ENCODE peak calls at places on chromosomes 12 and 14, in six cellular contexts. M is testis, A is AG09319, X is progenitor cell of endocrine pancreas, V is AG10803, Q is nephron progenitor cell. W is an unnamed sample.

GRCh38 chr14:53953828-53954550 is 2.6 kb downstream of the BMP4 start:
- DNase-seq in M (no peak), A (no peak), X (no peak), V (peak), Q (peak), W (no peak)

GRCh38 chr14:77189479-77189878 is 7.9 kb downstream of the TMEM63C start:
- DNase-seq in M (no peak), A (no peak), X (no peak), V (no peak), Q (no peak), W (no peak)

GRCh38 chr14:39005044-39005736 is 97.8 kb downstream of the SEC23A start:
- DNase-seq in M (no peak), A (no peak), X (no peak), V (no peak), Q (no peak), W (no peak)

GRCh38 chr14:105419305-105420091 is at the start of gene MTA1:
- DNase-seq in M (no peak), A (no peak), X (no peak), V (peak), Q (peak), W (peak)

GRCh38 chr12:6914246-6914947 is at the start of gene ENO2:
- DNase-seq in M (peak), A (no peak), X (peak), V (peak), Q (peak), W (peak)

GRCh38 chr12:107461222-107461980 is 224.2 kb upstream of the PWP1 start:
- DNase-seq in M (no peak), A (peak), X (no peak), V (peak), Q (no peak), W (no peak)

GRCh38 chr14:64971890-64972785 is at the start of gene RAB15:
- DNase-seq in M (no peak), A (no peak), X (peak), V (peak), Q (peak), W (peak)

GRCh38 chr14:77140937-77141591 is 527 bp downstream of the ZDHHC22 start:
- DNase-seq in M (no peak), A (no peak), X (peak), V (no peak), Q (peak), W (peak)

GRCh38 chr12:123897221-123897620 is 75.4 kb downstream of the CCDC92 start:
- DNase-seq in M (no peak), A (peak), X (no peak), V (peak), Q (no peak), W (no peak)

GRCh38 chr12:59595557-59596231 is at the start of gene SLC16A7:
- DNase-seq in M (peak), A (peak), X (peak), V (peak), Q (peak), W (peak)

GRCh38 chr12:124767075-124767821 is 96.4 kb downstream of the SCARB1 start:
- DNase-seq in M (peak), A (no peak), X (peak), V (peak), Q (peak), W (peak)

GRCh38 chr14:80385340-80385739 is 174.0 kb upstream of the DIO2 start:
- DNase-seq in M (no peak), A (no peak), X (no peak), V (no peak), Q (no peak), W (no peak)

GRCh38 chr12:127550271-127550670 is 716.7 kb upstream of the TMEM132C start:
- DNase-seq in M (no peak), A (no peak), X (no peak), V (peak), Q (no peak), W (no peak)

GRCh38 chr12:117045175-117045997 is 53.8 kb downstream of the TESC start:
- DNase-seq in M (no peak), A (no peak), X (no peak), V (no peak), Q (no peak), W (no peak)

DNA sequence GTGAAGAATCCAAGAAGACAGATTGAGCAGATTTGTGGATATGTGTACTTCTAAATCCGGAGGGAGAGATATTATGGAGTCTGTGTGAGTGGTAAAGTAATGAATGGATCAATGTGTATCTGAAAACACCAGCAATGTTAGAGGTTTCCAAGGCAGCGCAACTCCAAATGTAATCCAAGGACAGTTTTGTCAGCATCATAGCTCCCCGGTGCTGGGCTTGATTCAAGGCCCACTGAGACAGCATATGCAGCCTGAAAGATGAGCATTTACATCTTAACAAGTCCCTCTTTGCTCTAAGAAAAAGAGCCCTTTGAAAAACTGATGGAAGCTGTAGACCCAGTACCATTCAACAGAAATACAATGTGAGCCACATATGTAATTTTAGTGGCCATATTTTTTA is 38.3 kb upstream of the FRMD6 start:
- DNase-seq in M (no peak), A (no peak), X (no peak), V (no peak), Q (no peak), W (no peak)
- TF ChIP-seq CTCF in M (no peak), A (no peak), X (no peak), V (no peak), Q (no peak), W (no peak)

GRCh38 chr12:37672655-37673260 is 643.8 kb upstream of the ALG10B start:
- DNase-seq in M (no peak), A (no peak), X (no peak), V (no peak), Q (no peak), W (no peak)
- TF ChIP-seq CTCF in M (no peak), A (no peak), X (no peak), V (peak), Q (no peak), W (no peak)

DNA sequence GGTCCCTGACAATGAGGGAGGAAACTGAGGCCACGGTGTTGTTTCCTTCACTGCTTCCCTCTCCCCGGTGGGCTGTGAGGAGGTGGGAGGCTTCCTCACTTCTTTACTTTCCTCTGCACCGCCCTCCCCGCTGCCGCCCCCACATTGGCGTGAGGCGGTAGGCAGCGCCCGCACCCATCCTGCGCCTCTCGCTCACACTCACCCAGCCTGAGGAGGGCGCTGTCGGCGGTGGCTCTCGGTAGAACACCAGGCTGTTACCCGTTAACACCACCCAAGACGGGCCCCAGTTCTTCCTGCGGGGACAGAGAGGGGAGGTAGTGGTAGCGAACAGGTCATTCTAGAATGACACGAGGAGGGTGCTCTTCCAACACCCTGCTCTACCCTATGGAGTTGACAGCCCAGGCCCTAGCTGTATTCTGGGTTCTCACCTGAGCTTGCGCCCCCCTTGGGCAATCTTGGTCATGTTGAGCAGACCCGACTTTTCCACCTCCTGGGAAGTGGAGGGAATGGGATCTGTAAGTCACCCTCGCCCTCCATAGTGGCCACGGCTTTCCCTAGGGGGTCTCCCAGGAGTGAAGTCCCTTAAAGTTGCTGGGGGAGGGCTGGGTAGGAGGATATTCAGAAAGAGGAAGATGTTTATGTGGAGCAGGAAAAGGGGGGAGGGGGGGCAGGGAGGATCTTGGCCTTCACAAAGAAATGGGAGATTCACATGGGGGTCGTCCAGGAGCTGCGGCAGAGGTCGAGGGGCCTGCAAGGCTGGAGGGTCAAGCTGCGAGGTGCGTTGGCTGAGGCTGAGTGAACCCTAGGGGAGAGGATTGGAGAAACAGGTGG is 3.3 kb downstream of the ARHGAP9 start:
- DNase-seq in M (peak), A (no peak), X (no peak), V (no peak), Q (no peak), W (peak)
- TF ChIP-seq CTCF in M (no peak), A (no peak), X (peak), V (no peak), Q (peak), W (peak)

GRCh38 chr14:86305058-86305457 is 775.1 kb downstream of the FLRT2 start:
- DNase-seq in M (no peak), A (no peak), X (no peak), V (no peak), Q (no peak), W (no peak)
- TF ChIP-seq CTCF in M (no peak), A (no peak), X (no peak), V (no peak), Q (no peak), W (no peak)

DNA sequence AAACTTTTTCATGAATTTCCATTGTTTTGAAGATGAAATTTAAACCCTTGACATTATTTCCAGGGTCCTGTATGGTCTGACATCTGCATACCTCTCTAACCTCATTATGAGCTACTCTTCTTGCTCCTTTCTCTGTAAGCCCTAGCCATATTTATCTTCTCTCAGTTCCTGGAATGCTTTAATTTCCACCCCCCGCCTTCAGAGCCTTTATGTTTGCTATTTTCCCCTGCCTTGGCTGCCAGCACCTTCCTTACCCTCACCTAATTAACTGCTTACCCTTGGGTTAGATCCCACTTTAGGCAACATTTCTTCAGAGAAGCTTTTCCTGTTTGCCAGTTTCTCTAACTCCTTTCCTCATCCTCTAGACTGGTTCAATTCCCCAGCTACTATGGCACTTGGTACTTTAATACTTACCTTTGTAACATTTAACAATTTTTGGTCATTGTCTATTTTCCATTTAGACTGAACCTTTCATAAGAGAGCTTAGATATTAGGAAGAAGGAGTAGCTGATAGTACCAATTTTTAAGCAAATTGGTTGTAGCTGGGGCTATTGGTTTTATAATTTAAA is 6.0 kb downstream of the STYX start:
- DNase-seq in M (no peak), A (no peak), X (no peak), V (no peak), Q (no peak), W (no peak)
- TF ChIP-seq CTCF in M (no peak), A (no peak), X (no peak), V (no peak), Q (no peak), W (no peak)

GRCh38 chr12:16166563-16167470 is 110.7 kb downstream of the SLC15A5 start:
- DNase-seq in M (no peak), A (no peak), X (no peak), V (no peak), Q (no peak), W (no peak)

GRCh38 chr12:16168078-16168477 is 109.4 kb downstream of the SLC15A5 start:
- DNase-seq in M (no peak), A (no peak), X (no peak), V (no peak), Q (no peak), W (no peak)

GRCh38 chr12:16163891-16164290 is 113.6 kb downstream of the SLC15A5 start:
- DNase-seq in M (no peak), A (no peak), X (no peak), V (no peak), Q (no peak), W (no peak)

GRCh38 chr12:16171348-16171747 is 106.1 kb downstream of the SLC15A5 start:
- DNase-seq in M (no peak), A (no peak), X (no peak), V (no peak), Q (no peak), W (no peak)

DNA sequence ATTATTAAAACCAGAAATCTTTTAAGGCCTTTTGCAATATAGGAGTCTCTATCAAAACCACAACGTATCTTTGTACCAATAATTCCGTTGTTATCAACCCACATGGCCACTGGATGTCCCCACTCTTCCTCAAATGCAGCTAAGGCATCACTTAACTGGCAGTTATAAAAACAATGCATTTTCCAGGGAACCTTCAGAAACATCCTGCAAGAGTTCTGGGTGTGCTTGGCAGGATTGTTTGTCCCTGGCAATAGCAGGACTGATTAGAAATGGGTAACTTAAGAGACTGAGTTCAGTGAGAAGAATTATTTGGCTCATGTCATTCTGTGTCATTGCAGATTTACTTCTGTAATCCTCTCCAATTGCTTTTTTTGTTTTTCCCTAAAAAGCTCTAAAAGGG is 112.0 kb downstream of the SLC15A5 start:
- DNase-seq in M (peak), A (peak), X (no peak), V (peak), Q (peak), W (no peak)
- TF ChIP-seq CTCF in M (peak), A (peak), X (peak), V (peak), Q (peak), W (peak)

DNA sequence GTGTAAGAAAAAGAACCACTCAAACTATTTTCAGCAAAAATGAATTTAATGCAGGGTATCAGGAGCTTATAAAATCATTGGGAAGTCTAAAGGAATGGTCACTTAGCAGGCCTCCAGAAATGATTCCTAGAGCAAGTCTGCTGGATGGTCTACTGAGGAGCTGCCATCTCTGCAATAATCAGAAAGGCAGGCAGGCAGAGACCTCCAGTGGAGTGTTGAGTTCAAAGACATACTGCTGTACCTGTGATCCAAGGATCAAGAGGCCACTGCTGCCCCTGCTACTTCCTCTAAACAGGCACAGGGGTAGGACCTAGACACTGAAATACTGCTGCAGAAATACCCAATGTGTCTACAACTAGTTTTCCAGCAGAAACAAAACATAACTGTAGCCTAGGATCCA is 14.5 kb upstream of the KICS2 start:
- DNase-seq in M (no peak), A (no peak), X (no peak), V (peak), Q (no peak), W (no peak)
- TF ChIP-seq CTCF in M (no peak), A (peak), X (no peak), V (peak), Q (no peak), W (no peak)